ENCODE peak calls at places on chromosomes 16 and 17, in seven cellular contexts. F is AG04449; M is foreskin fibroblast; T is GM12865; N is DND-41; K is tibial artery; J is CD8-positive, alpha-beta T cell. X is an unnamed sample.
A peak's percentile ranks its signal among the peaks of the same experiment; 100 is the strongest.

GRCh38 chr16:47388705-47389104 is 72.2 kb downstream of the ITFG1 start:
- DNase-seq in T (no peak), K (no peak), F (no peak), N (no peak), J (no peak), M (no peak), X (no peak)

GRCh38 chr16:78770353-78771091 is 671.1 kb downstream of the WWOX start:
- DNase-seq in K (peak; percentile 67), F (no peak), M (no peak), J (peak; percentile 66), N (peak; percentile 67), T (peak; percentile 64), X (peak; percentile 79)

GRCh38 chr16:9134306-9134705 is 42.9 kb downstream of the HAPSTR1 start:
- DNase-seq in J (no peak), F (no peak), T (no peak), M (no peak), K (no peak), N (no peak), X (no peak)

GRCh38 chr16:2194852-2195315 is 1.5 kb downstream of the CASKIN1 start:
- DNase-seq in K (no peak), N (peak; percentile 46), F (no peak), M (peak; percentile 57), J (no peak), T (peak; percentile 80), X (no peak)

GRCh38 chr17:64775701-64776570 is 113.8 kb upstream of the SMURF2 start:
- DNase-seq in K (no peak), T (no peak), N (no peak), F (no peak), M (no peak), J (no peak), X (no peak)

GRCh38 chr17:48054238-48055185 is 6.4 kb downstream of the NFE2L1 start:
- DNase-seq in K (peak; percentile 64), N (no peak), F (no peak), M (peak; percentile 88), J (no peak), T (no peak), X (peak; percentile 89)

GRCh38 chr17:61616783-61617182 is 25.8 kb upstream of the NACA2 start:
- DNase-seq in T (no peak), K (no peak), N (no peak), F (no peak), J (no peak), M (no peak), X (no peak)

GRCh38 chr17:73696251-73696650 is 52.0 kb upstream of the SDK2 start:
- DNase-seq in T (no peak), J (no peak), K (no peak), F (no peak), M (no peak), N (no peak), X (no peak)

GRCh38 chr17:16398270-16399267 is 16.8 kb upstream of the TRPV2 start:
- DNase-seq in K (no peak), T (peak; percentile 74), M (peak; percentile 50), F (no peak), N (no peak), J (no peak), X (no peak)

GRCh38 chr17:49776864-49777263 is 11.6 kb upstream of the KAT7 start:
- DNase-seq in N (no peak), F (no peak), K (peak; percentile 54), T (no peak), M (no peak), J (no peak), X (no peak)

GRCh38 chr17:8953152-8953885 is 12.2 kb downstream of the PIK3R5 start:
- DNase-seq in T (peak; percentile 58), J (no peak), M (no peak), N (no peak), K (no peak), F (no peak), X (no peak)

GRCh38 chr16:79146-80054 is 1.4 kb downstream of the MPG start:
- DNase-seq in N (no peak), F (no peak), T (peak; percentile 30), J (no peak), K (no peak), M (peak; percentile 85), X (no peak)

GRCh38 chr16:74667215-74667765 is 613 bp upstream of the RFWD3 start:
- DNase-seq in F (no peak), T (peak; percentile 47), M (peak; percentile 66), K (peak; percentile 27), J (no peak), N (peak; percentile 79), X (peak; percentile 35)

GRCh38 chr17:45907720-45908395 is 13.5 kb downstream of the MAPT start:
- DNase-seq in T (no peak), M (peak; percentile 14), J (no peak), K (no peak), N (no peak), F (no peak), X (no peak)

GRCh38 chr17:16417399-16417798 is 2.0 kb downstream of the TRPV2 start:
- DNase-seq in M (no peak), J (no peak), T (no peak), F (no peak), N (no peak), K (no peak), X (no peak)

GRCh38 chr16:87435399-87436224 is 43.5 kb downstream of the MAP1LC3B start:
- DNase-seq in T (no peak), F (peak; percentile 21), M (peak; percentile 91), J (no peak), N (no peak), K (peak; percentile 37), X (no peak)

GRCh38 chr16:82979406-82980111 is 352.8 kb downstream of the CDH13 start:
- DNase-seq in N (no peak), M (no peak), F (no peak), K (no peak), T (no peak), J (no peak), X (no peak)

GRCh38 chr16:22161999-22162657 is at the start of gene SDR42E2:
- DNase-seq in M (no peak), F (no peak), K (no peak), N (no peak), T (no peak), J (peak; percentile 6), X (peak; percentile 22)

GRCh38 chr16:79769320-79770243 is 169.0 kb upstream of the MAF start:
- DNase-seq in J (no peak), F (no peak), N (no peak), T (no peak), M (peak; percentile 33), K (no peak), X (no peak)

GRCh38 chr17:82664701-82665182 is 16.5 kb upstream of the WDR45B start:
- DNase-seq in N (no peak), J (no peak), F (no peak), M (no peak), K (no peak), T (no peak), X (no peak)

GRCh38 chr16:24887472-24887871 is 41.7 kb downstream of the SLC5A11 start:
- DNase-seq in K (no peak), N (no peak), J (no peak), T (no peak), M (no peak), F (no peak), X (no peak)

GRCh38 chr16:24879684-24880083 is 33.9 kb downstream of the SLC5A11 start:
- DNase-seq in M (no peak), F (no peak), T (no peak), J (no peak), N (no peak), K (no peak), X (no peak)

GRCh38 chr16:24883714-24884151 is 38.0 kb downstream of the SLC5A11 start:
- DNase-seq in F (no peak), T (peak; percentile 8), M (no peak), K (no peak), J (no peak), N (no peak), X (no peak)
- TF ChIP-seq CTCF in F (no peak), T (no peak), M (no peak), K (no peak), J (no peak), N (no peak), X (no peak)

DNA sequence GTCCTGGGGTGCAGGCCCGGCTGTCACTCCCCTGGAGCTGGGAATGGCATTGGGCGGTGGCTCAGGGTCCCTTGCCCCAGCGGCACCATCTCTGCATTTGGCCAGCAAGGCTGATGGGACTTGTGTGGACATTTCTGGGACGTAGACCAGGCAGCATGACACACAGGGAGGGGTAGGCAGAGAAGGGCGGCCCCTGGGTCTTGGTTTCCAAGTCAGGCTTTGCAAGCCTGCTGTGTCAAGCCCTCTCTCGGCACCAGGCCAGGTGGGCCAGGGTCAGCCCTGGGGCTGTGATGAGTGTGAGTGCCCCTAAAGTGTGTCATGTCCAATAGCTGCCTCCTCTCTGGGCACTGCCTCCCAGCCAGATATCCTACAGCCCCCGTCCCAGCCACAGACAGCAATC is 335.2 kb downstream of the SEC14L1 start:
- DNase-seq in K (no peak), M (peak; percentile 41), T (no peak), J (no peak), F (no peak), N (no peak), X (peak; percentile 10)
- TF ChIP-seq CTCF in K (no peak), M (no peak), T (no peak), J (no peak), F (no peak), N (no peak), X (no peak)

DNA sequence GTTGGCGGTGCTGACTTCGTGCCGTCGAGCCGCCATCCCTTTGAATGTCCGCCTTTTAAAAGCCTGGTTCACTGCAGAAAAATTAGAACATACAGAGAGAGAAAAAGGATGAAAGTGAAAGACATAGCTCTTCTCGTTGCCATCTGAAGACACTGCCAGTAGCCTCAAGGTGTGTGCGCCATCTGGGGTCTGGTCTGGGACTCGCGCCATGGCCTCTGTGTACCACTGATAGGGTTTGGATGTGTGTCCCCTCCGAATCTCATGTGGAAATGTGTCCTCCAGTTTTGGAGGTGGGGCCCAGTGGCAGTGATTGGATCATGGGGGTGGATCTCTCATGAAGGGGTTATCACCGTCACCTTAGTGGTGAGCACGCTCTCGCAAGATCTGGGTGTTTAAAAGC is 15.5 kb downstream of the GSE1 start:
- DNase-seq in N (no peak), K (no peak), T (no peak), F (no peak), J (no peak), M (no peak), X (no peak)
- TF ChIP-seq CTCF in N (peak; percentile 35), K (no peak), T (no peak), F (no peak), J (no peak), M (no peak), X (no peak)

DNA sequence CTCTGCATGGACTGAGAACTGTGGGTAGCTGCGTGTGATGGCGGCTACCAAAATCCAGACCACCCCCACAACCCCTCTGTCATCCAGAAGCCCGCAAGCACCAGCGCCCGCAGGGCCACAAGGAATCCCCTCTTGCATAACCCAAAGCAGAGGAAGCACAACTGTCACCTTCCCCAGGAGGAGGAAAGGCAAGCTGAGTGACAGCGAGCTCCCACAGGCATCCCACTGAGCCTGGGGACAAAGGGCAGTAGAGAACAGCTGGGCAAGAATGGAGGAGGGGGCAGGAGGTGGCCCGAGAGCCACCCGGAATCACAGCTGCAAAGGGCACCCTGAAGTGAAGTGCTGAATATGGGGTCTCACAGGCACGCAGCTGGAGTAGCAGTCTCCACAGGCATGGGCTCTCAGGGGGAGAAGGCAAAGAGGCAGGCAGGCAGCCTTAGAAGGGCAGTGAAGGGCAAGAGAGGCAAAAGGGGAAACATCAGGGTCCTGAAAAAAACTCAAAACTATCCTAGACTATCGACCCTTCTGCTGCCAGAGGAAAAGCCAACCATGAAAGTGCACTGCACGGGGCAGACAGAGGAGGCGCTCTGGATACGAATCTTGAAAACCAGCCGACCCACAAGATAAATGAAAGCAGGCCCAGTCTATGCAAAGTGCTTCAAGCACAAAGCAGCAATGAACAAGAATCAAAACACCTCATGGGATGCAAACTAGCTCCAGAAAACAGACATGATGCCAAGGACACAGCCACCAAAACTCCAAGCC is 17.1 kb downstream of the USP36 start:
- DNase-seq in N (no peak), M (peak; percentile 28), F (no peak), K (no peak), T (no peak), J (no peak), X (no peak)
- TF ChIP-seq CTCF in N (peak; percentile 39), M (peak; percentile 18), F (no peak), K (no peak), T (no peak), J (no peak), X (peak; percentile 24)

X was measured in glutamatergic neuron.